ENCODE peak calls at places on chromosomes 5 and 9, in seven cellular contexts. One of them, this sample, is unnamed.

GRCh38 chr5:160192424-160192823 is 36.9 kb upstream of the FABP6 start:
- DNase-seq in GM23248: no peak
- DNase-seq in IMR-90: no peak
- DNase-seq in H1: no peak
- DNase-seq in neuronal stem cell: no peak
- DNase-seq in endodermal cell: no peak
- DNase-seq in astrocyte: no peak
- DNase-seq in this sample: no peak

GRCh38 chr5:73446631-73447233 is 1.8 kb downstream of the FOXD1 start:
- DNase-seq in endodermal cell: peak
- DNase-seq in H1: no peak
- DNase-seq in IMR-90: no peak
- DNase-seq in astrocyte: no peak
- DNase-seq in neuronal stem cell: no peak
- DNase-seq in GM23248: peak
- DNase-seq in this sample: no peak

GRCh38 chr5:178130576-178131445 is at the start of gene RMND5B:
- DNase-seq in endodermal cell: peak
- DNase-seq in astrocyte: peak
- DNase-seq in H1: no peak
- DNase-seq in IMR-90: peak
- DNase-seq in GM23248: peak
- DNase-seq in neuronal stem cell: peak
- DNase-seq in this sample: peak

GRCh38 chr5:65041296-65042158 is 272.8 kb downstream of the CWC27 start:
- DNase-seq in astrocyte: peak
- DNase-seq in H1: no peak
- DNase-seq in neuronal stem cell: no peak
- DNase-seq in GM23248: peak
- DNase-seq in IMR-90: peak
- DNase-seq in endodermal cell: no peak
- DNase-seq in this sample: no peak

GRCh38 chr9:115229496-115229895 is 111.5 kb upstream of the TNC start:
- DNase-seq in astrocyte: no peak
- DNase-seq in GM23248: peak
- DNase-seq in neuronal stem cell: no peak
- DNase-seq in IMR-90: no peak
- DNase-seq in H1: no peak
- DNase-seq in endodermal cell: no peak
- DNase-seq in this sample: peak

GRCh38 chr9:123453904-123454321 is 97.9 kb downstream of the CRB2 start:
- DNase-seq in endodermal cell: no peak
- DNase-seq in astrocyte: no peak
- DNase-seq in neuronal stem cell: no peak
- DNase-seq in GM23248: no peak
- DNase-seq in IMR-90: no peak
- DNase-seq in H1: no peak
- DNase-seq in this sample: no peak

GRCh38 chr9:94705162-94705712 is 21.3 kb upstream of the AOPEP start:
- DNase-seq in H1: no peak
- DNase-seq in endodermal cell: no peak
- DNase-seq in IMR-90: no peak
- DNase-seq in GM23248: no peak
- DNase-seq in neuronal stem cell: no peak
- DNase-seq in astrocyte: no peak
- DNase-seq in this sample: no peak

GRCh38 chr5:143890475-143890874 is 78.5 kb downstream of the HMHB1 start:
- DNase-seq in GM23248: peak
- DNase-seq in IMR-90: no peak
- DNase-seq in endodermal cell: no peak
- DNase-seq in neuronal stem cell: no peak
- DNase-seq in H1: no peak
- DNase-seq in astrocyte: no peak
- DNase-seq in this sample: peak

GRCh38 chr9:98219794-98220370 is 27.4 kb upstream of the CORO2A start:
- DNase-seq in astrocyte: no peak
- DNase-seq in endodermal cell: no peak
- DNase-seq in GM23248: no peak
- DNase-seq in neuronal stem cell: no peak
- DNase-seq in H1: no peak
- DNase-seq in IMR-90: no peak
- DNase-seq in this sample: no peak

GRCh38 chr9:85202596-85202995 is 533.1 kb downstream of the NTRK2 start:
- DNase-seq in GM23248: no peak
- DNase-seq in astrocyte: peak
- DNase-seq in neuronal stem cell: no peak
- DNase-seq in H1: no peak
- DNase-seq in endodermal cell: peak
- DNase-seq in IMR-90: no peak
- DNase-seq in this sample: peak

GRCh38 chr5:65126192-65126591 is 355.5 kb downstream of the ADAMTS6 start:
- DNase-seq in IMR-90: peak
- DNase-seq in neuronal stem cell: no peak
- DNase-seq in H1: no peak
- DNase-seq in astrocyte: peak
- DNase-seq in GM23248: peak
- DNase-seq in endodermal cell: peak
- DNase-seq in this sample: no peak

GRCh38 chr9:112233769-112234168 is 58.7 kb upstream of the SUSD1 start:
- DNase-seq in endodermal cell: no peak
- DNase-seq in H1: no peak
- DNase-seq in GM23248: peak
- DNase-seq in neuronal stem cell: no peak
- DNase-seq in astrocyte: peak
- DNase-seq in IMR-90: peak
- DNase-seq in this sample: peak

GRCh38 chr9:764105-764524 is 77.4 kb upstream of the DMRT1 start:
- DNase-seq in H1: peak
- DNase-seq in GM23248: peak
- DNase-seq in IMR-90: peak
- DNase-seq in astrocyte: peak
- DNase-seq in neuronal stem cell: peak
- DNase-seq in endodermal cell: peak
- DNase-seq in this sample: peak

GRCh38 chr5:155898284-155898683 is 428.7 kb upstream of the SGCD start:
- DNase-seq in astrocyte: peak
- DNase-seq in endodermal cell: no peak
- DNase-seq in IMR-90: no peak
- DNase-seq in GM23248: peak
- DNase-seq in H1: no peak
- DNase-seq in neuronal stem cell: no peak
- DNase-seq in this sample: no peak

GRCh38 chr5:144691936-144692335 is 521.3 kb downstream of the KCTD16 start:
- DNase-seq in IMR-90: peak
- DNase-seq in H1: no peak
- DNase-seq in astrocyte: peak
- DNase-seq in GM23248: no peak
- DNase-seq in endodermal cell: no peak
- DNase-seq in neuronal stem cell: no peak
- DNase-seq in this sample: no peak

GRCh38 chr5:43209833-43210232 is 17.8 kb downstream of the NIM1K start:
- DNase-seq in neuronal stem cell: no peak
- DNase-seq in astrocyte: no peak
- DNase-seq in IMR-90: no peak
- DNase-seq in GM23248: no peak
- DNase-seq in endodermal cell: no peak
- DNase-seq in H1: no peak
- DNase-seq in this sample: no peak

GRCh38 chr9:129888085-129888808 is 53.0 kb downstream of the USP20 start:
- DNase-seq in GM23248: no peak
- DNase-seq in endodermal cell: peak
- DNase-seq in H1: no peak
- DNase-seq in IMR-90: no peak
- DNase-seq in neuronal stem cell: no peak
- DNase-seq in astrocyte: no peak
- DNase-seq in this sample: no peak

GRCh38 chr9:98314381-98315066 is 59.1 kb upstream of the TBC1D2 start:
- DNase-seq in endodermal cell: peak
- DNase-seq in H1: no peak
- DNase-seq in IMR-90: peak
- DNase-seq in astrocyte: peak
- DNase-seq in GM23248: peak
- DNase-seq in neuronal stem cell: no peak
- DNase-seq in this sample: peak

GRCh38 chr5:73911761-73912393 is 285.9 kb downstream of the ARHGEF28 start:
- DNase-seq in GM23248: no peak
- DNase-seq in H1: no peak
- DNase-seq in neuronal stem cell: no peak
- DNase-seq in astrocyte: peak
- DNase-seq in IMR-90: peak
- DNase-seq in endodermal cell: no peak
- DNase-seq in this sample: no peak

GRCh38 chr5:90585337-90585986 is 26.9 kb downstream of the ADGRV1 start:
- DNase-seq in neuronal stem cell: no peak
- DNase-seq in GM23248: no peak
- DNase-seq in IMR-90: no peak
- DNase-seq in H1: no peak
- DNase-seq in astrocyte: no peak
- DNase-seq in endodermal cell: no peak
- DNase-seq in this sample: no peak

GRCh38 chr9:134983094-134983493 is 65.4 kb upstream of the FCN1 start:
- DNase-seq in GM23248: no peak
- DNase-seq in neuronal stem cell: no peak
- DNase-seq in IMR-90: no peak
- DNase-seq in astrocyte: no peak
- DNase-seq in endodermal cell: peak
- DNase-seq in H1: peak
- DNase-seq in this sample: no peak

GRCh38 chr5:75200776-75201175 is 35.9 kb downstream of the ANKRD31 start:
- DNase-seq in IMR-90: no peak
- DNase-seq in H1: no peak
- DNase-seq in GM23248: no peak
- DNase-seq in astrocyte: peak
- DNase-seq in endodermal cell: no peak
- DNase-seq in neuronal stem cell: no peak
- DNase-seq in this sample: peak

GRCh38 chr9:133031496-133031911 is 707 bp downstream of the GTF3C5 start:
- DNase-seq in endodermal cell: peak
- DNase-seq in astrocyte: no peak
- DNase-seq in GM23248: peak
- DNase-seq in IMR-90: no peak
- DNase-seq in H1: no peak
- DNase-seq in neuronal stem cell: no peak
- DNase-seq in this sample: peak

GRCh38 chr5:133109655-133110483 is 58.1 kb downstream of the HSPA4 start:
- DNase-seq in GM23248: peak
- DNase-seq in H1: no peak
- DNase-seq in endodermal cell: no peak
- DNase-seq in IMR-90: no peak
- DNase-seq in neuronal stem cell: no peak
- DNase-seq in astrocyte: no peak
- DNase-seq in this sample: no peak

GRCh38 chr9:34498511-34498910 is 24.3 kb downstream of the ENHO start:
- DNase-seq in endodermal cell: no peak
- DNase-seq in astrocyte: no peak
- DNase-seq in GM23248: no peak
- DNase-seq in IMR-90: no peak
- DNase-seq in neuronal stem cell: no peak
- DNase-seq in H1: no peak
- DNase-seq in this sample: no peak

GRCh38 chr9:89661391-89661949 is 56.7 kb downstream of the GADD45G start:
- DNase-seq in endodermal cell: no peak
- DNase-seq in H1: no peak
- DNase-seq in neuronal stem cell: peak
- DNase-seq in IMR-90: no peak
- DNase-seq in astrocyte: no peak
- DNase-seq in GM23248: no peak
- DNase-seq in this sample: no peak
- H3K27ac ChIP-seq in endodermal cell: peak
- H3K27ac ChIP-seq in H1: no peak
- H3K27ac ChIP-seq in neuronal stem cell: no peak
- H3K27ac ChIP-seq in IMR-90: no peak
- H3K27ac ChIP-seq in astrocyte: no peak
- H3K27ac ChIP-seq in GM23248: no peak
- H3K27ac ChIP-seq in this sample: no peak

GRCh38 chr5:38253759-38254158 is 4.6 kb upstream of the EGFLAM start:
- DNase-seq in astrocyte: no peak
- DNase-seq in GM23248: no peak
- DNase-seq in IMR-90: no peak
- DNase-seq in endodermal cell: no peak
- DNase-seq in neuronal stem cell: no peak
- DNase-seq in H1: no peak
- DNase-seq in this sample: no peak

GRCh38 chr5:38257236-38258036 is 923 bp upstream of the EGFLAM start:
- DNase-seq in GM23248: no peak
- DNase-seq in astrocyte: no peak
- DNase-seq in H1: no peak
- DNase-seq in neuronal stem cell: peak
- DNase-seq in endodermal cell: peak
- DNase-seq in IMR-90: no peak
- DNase-seq in this sample: no peak

GRCh38 chr5:38259062-38259857 is 901 bp downstream of the EGFLAM start:
- DNase-seq in endodermal cell: no peak
- DNase-seq in IMR-90: no peak
- DNase-seq in astrocyte: no peak
- DNase-seq in GM23248: peak
- DNase-seq in H1: no peak
- DNase-seq in neuronal stem cell: no peak
- DNase-seq in this sample: no peak

GRCh38 chr5:38258037-38258318 is 381 bp upstream of the EGFLAM start:
- DNase-seq in H1: no peak
- DNase-seq in IMR-90: no peak
- DNase-seq in endodermal cell: no peak
- DNase-seq in astrocyte: no peak
- DNase-seq in GM23248: no peak
- DNase-seq in neuronal stem cell: no peak
- DNase-seq in this sample: no peak

GRCh38 chr5:38258319-38259061 is at the start of gene EGFLAM:
- DNase-seq in GM23248: peak
- DNase-seq in IMR-90: no peak
- DNase-seq in neuronal stem cell: peak
- DNase-seq in astrocyte: no peak
- DNase-seq in endodermal cell: peak
- DNase-seq in H1: peak
- DNase-seq in this sample: peak
- H3K9ac ChIP-seq in GM23248: no peak
- H3K9ac ChIP-seq in IMR-90: no peak
- H3K9ac ChIP-seq in neuronal stem cell: peak
- H3K9ac ChIP-seq in astrocyte: no peak
- H3K9ac ChIP-seq in endodermal cell: no peak
- H3K9ac ChIP-seq in H1: no peak
- H3K9ac ChIP-seq in this sample: no peak

GRCh38 chr9:4080889-4081548 is 218.8 kb downstream of the GLIS3 start:
- DNase-seq in astrocyte: no peak
- DNase-seq in GM23248: no peak
- DNase-seq in IMR-90: peak
- DNase-seq in H1: no peak
- DNase-seq in endodermal cell: peak
- DNase-seq in neuronal stem cell: no peak
- DNase-seq in this sample: no peak
- H3K27ac ChIP-seq in astrocyte: no peak
- H3K27ac ChIP-seq in GM23248: no peak
- H3K27ac ChIP-seq in IMR-90: peak
- H3K27ac ChIP-seq in H1: no peak
- H3K27ac ChIP-seq in endodermal cell: no peak
- H3K27ac ChIP-seq in neuronal stem cell: no peak
- H3K27ac ChIP-seq in this sample: no peak

DNA sequence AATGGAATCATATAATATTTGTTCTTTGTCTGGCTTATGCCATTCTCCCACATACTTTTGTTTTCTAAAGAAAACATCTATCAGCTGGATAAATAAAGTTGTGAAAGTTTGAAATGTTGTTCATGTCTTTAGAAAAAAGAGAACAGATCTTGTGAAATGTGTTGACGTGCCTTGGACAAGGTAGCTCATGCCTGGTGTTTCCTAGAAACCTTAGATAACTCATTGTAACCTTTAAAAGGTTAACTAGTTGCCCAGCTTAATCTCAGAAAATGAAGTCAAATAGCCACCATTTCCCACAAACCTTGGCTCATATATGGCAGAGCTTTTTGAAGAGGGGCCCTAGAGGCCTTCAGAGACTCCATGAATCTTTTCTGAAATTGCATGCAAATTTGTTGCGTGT is 15.3 kb downstream of the CDO1 start:
- DNase-seq in endodermal cell: no peak
- DNase-seq in GM23248: no peak
- DNase-seq in astrocyte: no peak
- DNase-seq in neuronal stem cell: no peak
- DNase-seq in IMR-90: no peak
- DNase-seq in H1: no peak
- DNase-seq in this sample: no peak
- H3K9ac ChIP-seq in endodermal cell: no peak
- H3K9ac ChIP-seq in GM23248: no peak
- H3K9ac ChIP-seq in astrocyte: no peak
- H3K9ac ChIP-seq in neuronal stem cell: no peak
- H3K9ac ChIP-seq in IMR-90: no peak
- H3K9ac ChIP-seq in H1: no peak
- H3K9ac ChIP-seq in this sample: no peak